ENCODE peak calls at places on chromosomes 2 and 18, in four cellular contexts. A, E, P and W are unnamed samples.

GRCh38 chr18:55988537-55988936 is 400.5 kb upstream of the TCF4 start:
- DNase-seq in A (no peak), E (no peak), P (no peak), W (no peak)

GRCh38 chr2:57886196-57886786 is 160.3 kb upstream of the VRK2 start:
- DNase-seq in A (no peak), E (no peak), P (no peak), W (no peak)

GRCh38 chr2:172113617-172114016 is 10.9 kb upstream of the DLX2 start:
- DNase-seq in A (peak; percentile 43), E (peak; percentile 60), P (no peak), W (peak; percentile 57)

GRCh38 chr2:176122266-176122632 is 270 bp upstream of the HOXD9 start:
- DNase-seq in A (no peak), E (no peak), P (no peak), W (no peak)

GRCh38 chr2:127017548-127017947 is 89.4 kb downstream of the BIN1 start:
- DNase-seq in A (no peak), E (no peak), P (no peak), W (no peak)

GRCh38 chr2:201021914-201022313 is 49.6 kb downstream of the HYCC2 start:
- DNase-seq in A (no peak), E (no peak), P (no peak), W (no peak)

GRCh38 chr18:46283895-46284295 is 179.7 kb downstream of the HAUS1 start:
- DNase-seq in A (no peak), E (no peak), P (no peak), W (peak; percentile 82)

GRCh38 chr2:63679252-63679850 is 90.6 kb downstream of the MDH1 start:
- DNase-seq in A (no peak), E (no peak), P (no peak), W (no peak)

GRCh38 chr18:10274327-10274726 is 180.1 kb upstream of the APCDD1 start:
- DNase-seq in A (no peak), E (no peak), P (no peak), W (no peak)

GRCh38 chr2:20625920-20626697 is 24.8 kb downstream of the HS1BP3 start:
- DNase-seq in A (no peak), E (no peak), P (no peak), W (no peak)

GRCh38 chr2:128416366-128416765 is 97.7 kb upstream of the HS6ST1 start:
- DNase-seq in A (no peak), E (no peak), P (no peak), W (no peak)

GRCh38 chr2:190571666-190572065 is 37.1 kb upstream of the NEMP2 start:
- DNase-seq in A (no peak), E (no peak), P (no peak), W (no peak)

GRCh38 chr18:22485808-22486244 is 68.1 kb upstream of the CTAGE1 start:
- DNase-seq in A (no peak), E (no peak), P (no peak), W (no peak)

GRCh38 chr2:170145191-170145590 is 32.8 kb upstream of the MYO3B start:
- DNase-seq in A (no peak), E (no peak), P (no peak), W (no peak)

GRCh38 chr2:60484080-60484737 is 69.2 kb downstream of the BCL11A start:
- DNase-seq in A (no peak), E (peak; percentile 13), P (no peak), W (peak; percentile 77)

GRCh38 chr2:88831792-88832248 is 140.3 kb downstream of the RPIA start:
- DNase-seq in A (peak; percentile 66), E (peak; percentile 47), P (peak; percentile 62), W (peak; percentile 96)

GRCh38 chr2:160977854-160978253 is 182.4 kb upstream of the TANK start:
- DNase-seq in A (no peak), E (no peak), P (no peak), W (no peak)

GRCh38 chr2:17540813-17541513 is 467 bp downstream of the VSNL1 start:
- DNase-seq in A (no peak), E (no peak), P (no peak), W (no peak)

GRCh38 chr2:17541514-17541950 is 1.0 kb downstream of the VSNL1 start:
- DNase-seq in A (no peak), E (no peak), P (no peak), W (no peak)

GRCh38 chr2:17543131-17543660 is 2.7 kb downstream of the VSNL1 start:
- DNase-seq in A (no peak), E (no peak), P (no peak), W (peak; percentile 80)

GRCh38 chr2:17543848-17544645 is 3.6 kb downstream of the VSNL1 start:
- DNase-seq in A (no peak), E (peak; percentile 48), P (no peak), W (peak; percentile 91)

DNA sequence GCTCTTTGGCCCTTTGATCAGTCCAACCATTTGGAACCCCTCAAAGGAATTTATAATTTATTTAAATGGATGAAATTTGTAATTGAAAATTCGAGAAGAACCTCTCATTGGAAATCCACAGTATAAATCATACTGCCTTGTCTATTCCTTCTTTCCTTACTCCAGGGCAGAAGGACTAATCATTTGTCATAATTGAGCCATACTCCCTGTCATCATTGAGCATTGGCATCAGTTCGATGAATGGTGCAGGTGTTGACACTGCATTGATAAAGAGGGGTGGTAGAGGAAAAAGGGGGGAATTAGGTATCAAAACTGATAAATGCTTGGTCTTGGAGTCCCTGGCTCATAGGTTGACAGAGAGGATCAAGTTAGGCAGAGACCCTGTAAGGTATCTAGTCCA is 2.0 kb downstream of the VSNL1 start:
- DNase-seq in A (no peak), E (no peak), P (no peak), W (no peak)
- H3K4me1 ChIP-seq in A (peaks cover 17% of the 10 kb centered on the region), E (peaks cover 52% of the 10 kb centered on the region), P (peaks cover 18% of the 10 kb centered on the region), W (peaks cover 42% of the 10 kb centered on the region)

GRCh38 chr2:166240387-166241313 is 112.8 kb upstream of the SCN1A start:
- DNase-seq in A (no peak), E (no peak), P (no peak), W (no peak)
- TF ChIP-seq CREB1 in A (no peak), E (no peak), P (no peak), W (no peak)

DNA sequence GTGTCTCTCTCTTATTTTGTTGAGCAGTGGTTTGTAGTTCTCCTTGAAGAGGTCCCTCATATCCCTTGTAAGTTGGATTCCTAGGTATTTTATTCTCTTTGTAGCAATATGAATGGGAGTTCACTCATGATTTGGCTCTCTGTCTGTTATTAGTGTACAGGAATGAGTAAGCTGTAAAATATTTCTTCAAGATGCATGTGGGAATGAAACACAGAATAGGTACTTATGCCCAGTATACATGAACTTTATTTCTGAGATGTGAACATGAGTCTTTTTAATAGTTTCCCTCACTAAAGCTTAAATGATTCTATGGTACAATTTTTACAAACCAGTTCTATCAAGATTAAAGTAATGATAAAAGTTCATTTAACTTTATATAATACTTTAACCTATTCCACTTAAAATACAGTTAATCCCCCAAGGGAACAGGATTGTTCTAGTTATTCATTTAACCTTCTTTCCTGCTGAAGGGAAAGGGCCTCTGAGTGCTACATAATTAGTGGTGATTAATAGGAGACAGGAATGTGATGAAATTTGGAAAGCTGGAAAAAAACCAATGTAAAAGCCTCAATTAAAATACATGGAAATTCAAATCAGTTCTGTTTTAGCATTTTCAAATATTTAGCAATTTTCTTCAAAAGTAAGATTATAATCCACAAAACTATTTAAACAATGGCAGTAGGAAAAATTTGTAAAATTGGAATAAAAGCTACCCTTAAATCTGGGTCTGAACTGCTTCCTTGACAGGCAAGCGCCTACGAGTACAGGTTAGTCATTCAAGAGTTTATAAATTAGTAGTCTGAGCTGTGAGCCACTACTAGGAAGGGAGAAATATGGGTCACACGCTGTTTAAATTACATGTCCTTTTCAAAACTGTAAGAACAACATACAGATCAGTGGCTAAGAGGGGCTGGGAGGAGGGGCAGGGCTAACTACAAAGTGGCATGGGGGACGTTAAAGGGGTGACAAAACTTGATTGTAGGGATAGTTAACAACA is 28.9 kb downstream of the SPIRE1 start:
- DNase-seq in A (no peak), E (no peak), P (no peak), W (no peak)
- H3K4me2 ChIP-seq in A (no peak overlapping the region), E (no peak overlapping the region), P (no peak overlapping the region), W (no peak overlapping the region)

GRCh38 chr2:85769236-85769986 is 15.6 kb downstream of the ATOH8 start:
- DNase-seq in A (peak; percentile 81), E (peak; percentile 75), P (no peak), W (peak; percentile 71)
- H3K4me1 ChIP-seq in A (peaks cover 15% of the 10 kb centered on the region), E (peaks cover 64% of the 10 kb centered on the region), P (peaks cover 47% of the 10 kb centered on the region), W (peaks cover 62% of the 10 kb centered on the region)

DNA sequence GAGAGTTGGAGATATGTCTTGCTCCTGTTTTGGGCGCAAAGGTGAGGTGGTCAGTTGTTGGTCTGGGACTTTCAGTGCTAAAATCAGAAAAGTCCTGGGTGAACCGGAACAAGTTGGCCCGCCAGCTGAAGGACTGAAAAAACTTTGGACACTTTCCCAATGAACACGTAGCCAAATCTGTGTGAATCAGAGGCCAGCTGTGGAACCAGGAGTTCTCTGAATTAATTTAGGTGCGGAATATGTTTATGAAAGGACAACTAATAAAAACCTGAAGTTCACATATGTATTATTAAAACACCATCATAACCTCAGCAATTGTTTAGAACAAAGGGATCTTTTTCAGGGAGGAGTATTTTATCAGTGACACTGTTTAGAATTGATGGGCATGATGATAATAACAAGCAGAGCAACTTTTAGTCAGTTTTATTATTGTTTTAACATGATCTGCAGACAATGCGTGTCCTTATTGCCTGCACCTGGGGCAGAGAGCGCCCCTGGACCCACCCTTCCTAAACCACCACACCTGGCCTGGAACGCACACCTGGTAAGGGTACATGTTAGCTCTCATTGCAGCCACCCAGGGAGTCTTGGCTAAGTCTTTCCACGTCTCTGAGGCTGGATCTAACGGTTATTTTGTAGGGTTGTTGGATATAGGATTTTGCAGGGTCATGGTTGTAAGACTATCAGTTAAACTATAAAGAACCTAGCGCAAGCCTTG is 9.9 kb upstream of the ODC1 start:
- DNase-seq in A (no peak), E (no peak), P (no peak), W (no peak)
- TF ChIP-seq CREB1 in A (no peak), E (no peak), P (no peak), W (no peak)

DNA sequence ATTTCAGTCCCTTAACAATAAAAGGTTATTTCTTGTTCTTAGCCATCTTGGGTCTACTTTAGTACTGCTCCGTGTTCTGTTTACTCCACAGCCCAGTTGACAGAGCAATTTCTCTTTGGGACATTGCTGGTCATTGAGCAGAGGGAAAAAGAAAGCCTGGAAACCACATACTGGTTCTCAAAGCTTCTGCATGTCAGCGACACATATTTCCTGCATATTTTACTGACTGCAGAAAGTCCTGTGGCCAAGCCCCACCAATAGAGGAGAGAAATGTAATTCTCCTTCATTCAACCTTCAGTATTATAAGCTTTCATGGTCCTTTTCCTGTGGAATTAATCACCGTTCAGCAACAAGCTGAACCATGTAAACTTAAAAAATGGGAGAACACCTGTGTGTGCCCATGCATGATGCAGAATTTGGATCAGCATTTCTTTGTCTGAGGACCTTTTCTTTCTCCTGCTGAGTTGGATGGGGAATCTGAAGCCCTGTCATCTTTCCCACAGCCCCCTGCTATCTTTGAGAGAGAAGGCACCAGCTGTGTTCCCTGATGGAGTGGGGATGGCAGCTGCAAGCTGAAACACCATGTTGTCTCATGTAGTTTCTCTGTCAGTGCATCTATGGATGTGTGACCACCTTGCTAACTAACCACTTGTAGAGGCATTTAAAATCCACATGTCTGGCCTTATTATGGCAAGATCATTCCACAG is 431.6 kb downstream of the MEIS1 start:
- DNase-seq in A (no peak), E (no peak), P (no peak), W (no peak)
- H3K4me2 ChIP-seq in A (no peak overlapping the region), E (no peak overlapping the region), P (no peak overlapping the region), W (no peak overlapping the region)

DNA sequence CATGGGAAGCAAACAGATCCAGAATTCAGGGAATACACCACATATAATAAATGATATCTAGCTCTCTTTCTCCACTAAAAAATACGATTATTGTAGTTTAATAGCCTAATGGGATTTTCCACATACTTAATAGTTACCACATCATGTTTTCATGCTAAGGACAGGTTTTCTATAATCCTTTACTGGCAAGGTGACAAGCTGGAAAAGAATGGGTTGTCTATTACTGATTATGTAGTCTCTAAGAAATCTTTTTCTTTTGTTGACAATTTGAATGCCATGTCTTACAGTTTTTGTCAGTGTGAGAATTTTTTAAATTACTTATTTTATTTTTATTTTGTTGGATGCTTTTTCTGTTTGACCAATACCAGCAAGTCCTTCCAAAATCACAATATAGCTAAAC is 177.8 kb downstream of the GALNT13 start:
- DNase-seq in A (no peak), E (no peak), P (no peak), W (no peak)
- H3K4me1 ChIP-seq in A (no peaks in the 10 kb centered on the region), E (no peaks in the 10 kb centered on the region), P (no peaks in the 10 kb centered on the region), W (no peaks in the 10 kb centered on the region)